ENCODE peak calls at places on chromosomes 5 and 9, in four cellular contexts. N is Kasumi-1, C is DMS53, U is ACHN. O is an unnamed sample.

GRCh38 chr9:34377402-34377741 is 674 bp upstream of the MYORG start:
- DNase-seq in N (no peak), U (no peak), C (peak), O (peak)

GRCh38 chr9:124659099-124659659 is 111.9 kb downstream of the NR6A1 start:
- DNase-seq in C (peak), N (peak), U (peak), O (peak)

GRCh38 chr9:70941191-70941590 is 180.2 kb downstream of the TRPM3 start:
- DNase-seq in C (no peak), U (no peak), N (no peak), O (no peak)

GRCh38 chr5:31232273-31232888 is 38.9 kb downstream of the CDH6 start:
- DNase-seq in N (peak), U (peak), C (peak), O (no peak)

GRCh38 chr9:87812375-87813118 is 70.1 kb upstream of the SPATA31E1 start:
- DNase-seq in U (peak), C (peak), N (peak), O (peak)

GRCh38 chr9:127066775-127067111 is 55.7 kb downstream of the ANGPTL2 start:
- DNase-seq in C (no peak), N (no peak), U (no peak), O (no peak)

GRCh38 chr9:128122809-128123175 is 4.7 kb downstream of the PTGES2 start:
- DNase-seq in C (no peak), U (no peak), N (no peak), O (peak)

GRCh38 chr9:92637331-92637730 is 32.6 kb downstream of the IPPK start:
- DNase-seq in C (no peak), U (no peak), N (no peak), O (no peak)

GRCh38 chr9:92406506-92406905 is 2.1 kb upstream of the OGN start:
- DNase-seq in N (peak), U (no peak), C (no peak), O (no peak)

GRCh38 chr5:125045647-125046046 is 299.2 kb upstream of the ZNF608 start:
- DNase-seq in C (peak), U (no peak), N (no peak), O (no peak)

GRCh38 chr9:123286324-123286723 is 17.9 kb upstream of the STRBP start:
- DNase-seq in C (no peak), U (no peak), N (no peak), O (no peak)

GRCh38 chr9:6838158-6838557 is 80.4 kb downstream of the KDM4C start:
- DNase-seq in U (no peak), N (no peak), C (no peak), O (no peak)

GRCh38 chr9:127805620-127806019 is 2.9 kb downstream of the FPGS start:
- DNase-seq in C (peak), N (peak), U (peak), O (no peak)

GRCh38 chr5:125012727-125013451 is 266.4 kb upstream of the ZNF608 start:
- DNase-seq in C (peak), N (no peak), U (no peak), O (no peak)

GRCh38 chr9:89376741-89377140 is 58.4 kb downstream of the SECISBP2 start:
- DNase-seq in C (no peak), U (no peak), N (no peak), O (no peak)

GRCh38 chr5:174329738-174330137 is 284.2 kb downstream of the NSG2 start:
- DNase-seq in C (no peak), U (no peak), N (no peak), O (no peak)

GRCh38 chr5:167819406-167819805 is 472.0 kb upstream of the WWC1 start:
- DNase-seq in U (no peak), N (no peak), C (no peak), O (no peak)

GRCh38 chr5:175223336-175223735 is 220.6 kb downstream of the DRD1 start:
- DNase-seq in U (no peak), N (no peak), C (no peak), O (no peak)

O was measured in posterior vena cava.